ENCODE peak calls at places on chromosomes 11 and 22, in five cellular contexts. M is AG09319; F is activated naive CD4-positive, alpha-beta T cell treated with Interleukin-2 at 50 U/mL for 16 hours; Y is stimulated activated CD4-positive, alpha-beta T cell treated with anti-CD3 and anti-CD28 coated beads, Interleukin-4, amount 100 ng/mL, for 24 hours; N is H4. L is an unnamed sample.

GRCh38 chr11:112734207-112734606 is 227.0 kb upstream of the NCAM1 start:
- DNase-seq in M (no peak), F (no peak), Y (no peak), N (no peak), L (peak; percentile 16)

GRCh38 chr11:94895451-94895850 is 77.9 kb downstream of the CWC15 start:
- DNase-seq in M (no peak), F (no peak), Y (no peak), N (no peak), L (no peak)

GRCh38 chr11:62857541-62857982 is 18.2 kb upstream of the WDR74 start:
- DNase-seq in M (no peak), F (no peak), Y (no peak), N (no peak), L (no peak)

GRCh38 chr22:22103078-22103593 is 120.5 kb upstream of the TOP3B start:
- DNase-seq in M (no peak), F (no peak), Y (peak; percentile 10), N (no peak), L (no peak)

GRCh38 chr11:20068691-20069090 is 91.6 kb downstream of the DBX1 start:
- DNase-seq in M (no peak), F (no peak), Y (no peak), N (no peak), L (no peak)

GRCh38 chr22:41152902-41153301 is 52.2 kb upstream of the L3MBTL2 start:
- DNase-seq in M (no peak), F (no peak), Y (no peak), N (no peak), L (no peak)

GRCh38 chr11:120431633-120432032 is 79.9 kb upstream of the GRIK4 start:
- DNase-seq in M (no peak), F (no peak), Y (peak; percentile 7), N (peak; percentile 88), L (peak; percentile 9)

GRCh38 chr11:2302280-2302843 is 549 bp downstream of the TSPAN32 start:
- DNase-seq in M (no peak), F (peak; percentile 29), Y (peak; percentile 33), N (no peak), L (no peak)

GRCh38 chr22:25137577-25138525 is 61.8 kb upstream of the CRYBB3 start:
- DNase-seq in M (no peak), F (no peak), Y (no peak), N (peak; percentile 14), L (no peak)

GRCh38 chr22:37212174-37212906 is at the start of gene SSTR3:
- DNase-seq in M (no peak), F (no peak), Y (no peak), N (no peak), L (no peak)

GRCh38 chr11:81005595-81005994 is 1564.8 kb upstream of the TENM4 start:
- DNase-seq in M (no peak), F (no peak), Y (no peak), N (peak; percentile 68), L (peak; percentile 7)

GRCh38 chr11:65477271-65478029 is 21.4 kb upstream of the MALAT1 start:
- DNase-seq in M (peak; percentile 85), F (peak; percentile 93), Y (peak; percentile 95), N (peak; percentile 91), L (peak; percentile 86)

GRCh38 chr22:23285236-23285635 is 104.9 kb downstream of the BCR start:
- DNase-seq in M (no peak), F (no peak), Y (no peak), N (no peak), L (no peak)

GRCh38 chr11:107623183-107623582 is 32.2 kb downstream of the ELMOD1 start:
- DNase-seq in M (no peak), F (no peak), Y (no peak), N (no peak), L (no peak)

GRCh38 chr11:9568854-9569587 is 4.4 kb upstream of the WEE1 start:
- DNase-seq in M (peak; percentile 91), F (no peak), Y (no peak), N (peak; percentile 85), L (peak; percentile 45)

GRCh38 chr22:45865561-45866397 is 111.2 kb downstream of the WNT7B start:
- DNase-seq in M (no peak), F (no peak), Y (no peak), N (no peak), L (no peak)

GRCh38 chr11:111001091-111001430 is 244.5 kb upstream of the POU2AF2 start:
- DNase-seq in M (peak; percentile 71), F (no peak), Y (no peak), N (no peak), L (no peak)

GRCh38 chr22:38078046-38078840 is 5.7 kb downstream of the SLC16A8 start:
- DNase-seq in M (no peak), F (no peak), Y (no peak), N (no peak), L (no peak)

GRCh38 chr11:126992065-126992803 is 8.3 kb downstream of the KIRREL3 start:
- DNase-seq in M (peak; percentile 68), F (no peak), Y (no peak), N (peak; percentile 38), L (no peak)

GRCh38 chr22:47207387-47207786 is 444.9 kb downstream of the TBC1D22A start:
- DNase-seq in M (no peak), F (no peak), Y (peak; percentile 0), N (no peak), L (no peak)

GRCh38 chr22:47126344-47126811 is 363.9 kb downstream of the TBC1D22A start:
- DNase-seq in M (no peak), F (no peak), Y (no peak), N (no peak), L (no peak)

GRCh38 chr11:22634897-22635629 is 9.4 kb upstream of the FANCF start:
- DNase-seq in M (no peak), F (no peak), Y (no peak), N (peak; percentile 58), L (no peak)

GRCh38 chr11:71448257-71449161 is at the start of gene DHCR7:
- DNase-seq in M (peak; percentile 81), F (peak; percentile 95), Y (peak; percentile 93), N (peak; percentile 78), L (peak; percentile 87)

GRCh38 chr11:58575377-58576020 is at the start of gene LPXN:
- DNase-seq in M (no peak), F (peak; percentile 55), Y (peak; percentile 55), N (peak; percentile 9), L (no peak)